ENCODE peak calls at places on chromosome 19, in seven cellular contexts. One of them, this sample, is unnamed.

GRCh38 chr19:18932216-18932841 is 8.7 kb downstream of the HOMER3 start:
- DNase-seq in mucosa of descending colon: peak
- DNase-seq in breast epithelium: no peak
- DNase-seq in HAP-1: peak
- DNase-seq in hepatocyte: peak
- DNase-seq in H7: peak
- DNase-seq in keratinocyte: no peak
- DNase-seq in this sample: peak

GRCh38 chr19:35328851-35329285 is at the start of gene CD22:
- DNase-seq in mucosa of descending colon: no peak
- DNase-seq in breast epithelium: no peak
- DNase-seq in HAP-1: no peak
- DNase-seq in hepatocyte: no peak
- DNase-seq in H7: peak
- DNase-seq in keratinocyte: no peak
- DNase-seq in this sample: no peak

GRCh38 chr19:30168760-30169159 is 203.4 kb upstream of the ZNF536 start:
- DNase-seq in mucosa of descending colon: no peak
- DNase-seq in breast epithelium: no peak
- DNase-seq in HAP-1: no peak
- DNase-seq in hepatocyte: no peak
- DNase-seq in H7: peak
- DNase-seq in keratinocyte: no peak
- DNase-seq in this sample: no peak

GRCh38 chr19:52336976-52337375 is 933 bp downstream of the ZNF610 start:
- DNase-seq in mucosa of descending colon: no peak
- DNase-seq in breast epithelium: no peak
- DNase-seq in HAP-1: no peak
- DNase-seq in hepatocyte: peak
- DNase-seq in H7: no peak
- DNase-seq in keratinocyte: no peak
- DNase-seq in this sample: no peak

GRCh38 chr19:37362733-37363132 is 8.2 kb upstream of the ZNF527 start:
- DNase-seq in mucosa of descending colon: no peak
- DNase-seq in breast epithelium: no peak
- DNase-seq in HAP-1: no peak
- DNase-seq in hepatocyte: no peak
- DNase-seq in H7: peak
- DNase-seq in keratinocyte: no peak
- DNase-seq in this sample: no peak

GRCh38 chr19:30312582-30313352 is 59.4 kb upstream of the ZNF536 start:
- DNase-seq in mucosa of descending colon: no peak
- DNase-seq in breast epithelium: no peak
- DNase-seq in HAP-1: no peak
- DNase-seq in hepatocyte: no peak
- DNase-seq in H7: peak
- DNase-seq in keratinocyte: no peak
- DNase-seq in this sample: no peak

GRCh38 chr19:48461982-48462655 is 6.7 kb downstream of the KCNJ14 start:
- DNase-seq in mucosa of descending colon: no peak
- DNase-seq in breast epithelium: no peak
- DNase-seq in HAP-1: no peak
- DNase-seq in hepatocyte: no peak
- DNase-seq in H7: peak
- DNase-seq in keratinocyte: no peak
- DNase-seq in this sample: no peak

GRCh38 chr19:15469513-15470297 is 5.4 kb upstream of the RASAL3 start:
- DNase-seq in mucosa of descending colon: no peak
- DNase-seq in breast epithelium: no peak
- DNase-seq in HAP-1: no peak
- DNase-seq in hepatocyte: no peak
- DNase-seq in H7: peak
- DNase-seq in keratinocyte: no peak
- DNase-seq in this sample: no peak

GRCh38 chr19:3670796-3671679 is 29.2 kb downstream of the PIP5K1C start:
- DNase-seq in mucosa of descending colon: peak
- DNase-seq in breast epithelium: peak
- DNase-seq in HAP-1: no peak
- DNase-seq in hepatocyte: peak
- DNase-seq in H7: peak
- DNase-seq in keratinocyte: no peak
- DNase-seq in this sample: peak

GRCh38 chr19:33047422-33047821 is 17.3 kb downstream of the RHPN2 start:
- DNase-seq in mucosa of descending colon: peak
- DNase-seq in breast epithelium: peak
- DNase-seq in HAP-1: no peak
- DNase-seq in hepatocyte: peak
- DNase-seq in H7: peak
- DNase-seq in keratinocyte: peak
- DNase-seq in this sample: no peak

GRCh38 chr19:10836478-10837325 is 690 bp upstream of the TMED1 start:
- DNase-seq in mucosa of descending colon: peak
- DNase-seq in breast epithelium: no peak
- DNase-seq in HAP-1: no peak
- DNase-seq in hepatocyte: peak
- DNase-seq in H7: no peak
- DNase-seq in keratinocyte: peak
- DNase-seq in this sample: peak

GRCh38 chr19:48964205-48965032 is 690 bp upstream of the FTL start:
- DNase-seq in mucosa of descending colon: peak
- DNase-seq in breast epithelium: no peak
- DNase-seq in HAP-1: no peak
- DNase-seq in hepatocyte: peak
- DNase-seq in H7: no peak
- DNase-seq in keratinocyte: no peak
- DNase-seq in this sample: no peak

GRCh38 chr19:11534538-11534937 is 4.1 kb upstream of the CNN1 start:
- DNase-seq in mucosa of descending colon: no peak
- DNase-seq in breast epithelium: no peak
- DNase-seq in HAP-1: no peak
- DNase-seq in hepatocyte: no peak
- DNase-seq in H7: no peak
- DNase-seq in keratinocyte: no peak
- DNase-seq in this sample: no peak

GRCh38 chr19:19111967-19112580 is 26.2 kb downstream of the TMEM161A start:
- DNase-seq in mucosa of descending colon: no peak
- DNase-seq in breast epithelium: no peak
- DNase-seq in HAP-1: no peak
- DNase-seq in hepatocyte: no peak
- DNase-seq in H7: peak
- DNase-seq in keratinocyte: no peak
- DNase-seq in this sample: no peak

GRCh38 chr19:57068921-57069697 is 50.7 kb upstream of the USP29 start:
- DNase-seq in mucosa of descending colon: no peak
- DNase-seq in breast epithelium: no peak
- DNase-seq in HAP-1: no peak
- DNase-seq in hepatocyte: no peak
- DNase-seq in H7: peak
- DNase-seq in keratinocyte: no peak
- DNase-seq in this sample: peak

GRCh38 chr19:50486823-50487515 is 10.3 kb upstream of the GARIN5A start:
- DNase-seq in mucosa of descending colon: no peak
- DNase-seq in breast epithelium: no peak
- DNase-seq in HAP-1: no peak
- DNase-seq in hepatocyte: no peak
- DNase-seq in H7: peak
- DNase-seq in keratinocyte: peak
- DNase-seq in this sample: no peak

GRCh38 chr19:45488708-45489107 is 8.1 kb downstream of the RTN2 start:
- DNase-seq in mucosa of descending colon: no peak
- DNase-seq in breast epithelium: no peak
- DNase-seq in HAP-1: no peak
- DNase-seq in hepatocyte: no peak
- DNase-seq in H7: no peak
- DNase-seq in keratinocyte: no peak
- DNase-seq in this sample: no peak

GRCh38 chr19:46622118-46622446 is 2.8 kb downstream of the PTGIR start:
- DNase-seq in mucosa of descending colon: no peak
- DNase-seq in breast epithelium: no peak
- DNase-seq in HAP-1: no peak
- DNase-seq in hepatocyte: no peak
- DNase-seq in H7: no peak
- DNase-seq in keratinocyte: no peak
- DNase-seq in this sample: no peak

GRCh38 chr19:46621191-46622117 is 3.4 kb downstream of the PTGIR start:
- DNase-seq in mucosa of descending colon: no peak
- DNase-seq in breast epithelium: no peak
- DNase-seq in HAP-1: no peak
- DNase-seq in hepatocyte: no peak
- DNase-seq in H7: peak
- DNase-seq in keratinocyte: no peak
- DNase-seq in this sample: no peak

GRCh38 chr19:46618670-46619231 is 6.1 kb downstream of the PTGIR start:
- DNase-seq in mucosa of descending colon: no peak
- DNase-seq in breast epithelium: peak
- DNase-seq in HAP-1: peak
- DNase-seq in hepatocyte: no peak
- DNase-seq in H7: no peak
- DNase-seq in keratinocyte: no peak
- DNase-seq in this sample: no peak

GRCh38 chr19:46620267-46620666 is 4.6 kb downstream of the PTGIR start:
- DNase-seq in mucosa of descending colon: no peak
- DNase-seq in breast epithelium: no peak
- DNase-seq in HAP-1: no peak
- DNase-seq in hepatocyte: no peak
- DNase-seq in H7: no peak
- DNase-seq in keratinocyte: no peak
- DNase-seq in this sample: no peak

GRCh38 chr19:46620716-46621115 is 4.2 kb downstream of the PTGIR start:
- DNase-seq in mucosa of descending colon: no peak
- DNase-seq in breast epithelium: no peak
- DNase-seq in HAP-1: no peak
- DNase-seq in hepatocyte: no peak
- DNase-seq in H7: no peak
- DNase-seq in keratinocyte: no peak
- DNase-seq in this sample: no peak
- H3K4me3 ChIP-seq in mucosa of descending colon: no peak
- H3K4me3 ChIP-seq in breast epithelium: no peak
- H3K4me3 ChIP-seq in HAP-1: no peak
- H3K4me3 ChIP-seq in hepatocyte: no peak
- H3K4me3 ChIP-seq in H7: no peak
- H3K4me3 ChIP-seq in keratinocyte: no peak
- H3K4me3 ChIP-seq in this sample: no peak

GRCh38 chr19:12676928-12677327 is 4.8 kb downstream of the DHPS start:
- DNase-seq in mucosa of descending colon: no peak
- DNase-seq in breast epithelium: no peak
- DNase-seq in HAP-1: no peak
- DNase-seq in hepatocyte: no peak
- DNase-seq in H7: no peak
- DNase-seq in keratinocyte: no peak
- DNase-seq in this sample: no peak

GRCh38 chr19:12675940-12676339 is 5.7 kb downstream of the DHPS start:
- DNase-seq in mucosa of descending colon: no peak
- DNase-seq in breast epithelium: no peak
- DNase-seq in HAP-1: no peak
- DNase-seq in hepatocyte: no peak
- DNase-seq in H7: no peak
- DNase-seq in keratinocyte: no peak
- DNase-seq in this sample: no peak

GRCh38 chr19:12672744-12673143 is 6.1 kb downstream of the WDR83 start:
- DNase-seq in mucosa of descending colon: no peak
- DNase-seq in breast epithelium: no peak
- DNase-seq in HAP-1: no peak
- DNase-seq in hepatocyte: no peak
- DNase-seq in H7: peak
- DNase-seq in keratinocyte: no peak
- DNase-seq in this sample: no peak

GRCh38 chr19:12676384-12676792 is 5.3 kb downstream of the DHPS start:
- DNase-seq in mucosa of descending colon: peak
- DNase-seq in breast epithelium: peak
- DNase-seq in HAP-1: peak
- DNase-seq in hepatocyte: peak
- DNase-seq in H7: peak
- DNase-seq in keratinocyte: peak
- DNase-seq in this sample: peak

DNA sequence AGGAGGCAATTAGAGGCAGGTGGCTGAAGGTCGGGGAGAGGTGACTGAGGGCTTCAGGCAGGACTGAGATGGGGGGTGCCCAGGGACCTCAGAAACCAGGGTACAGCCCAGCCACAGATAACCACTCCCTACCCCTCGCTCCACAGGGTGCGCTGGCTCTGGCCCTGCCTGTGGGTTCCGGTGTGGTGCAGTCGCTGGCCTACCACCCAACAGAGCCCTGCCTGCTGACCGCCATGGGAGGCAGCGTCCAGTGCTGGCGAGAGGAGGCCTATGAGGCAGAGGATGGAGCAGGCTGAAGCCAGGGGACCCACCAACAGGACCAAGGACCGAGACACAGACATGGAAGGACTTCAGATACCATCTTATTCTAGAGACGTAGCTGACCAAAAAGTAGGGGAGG is 6.3 kb downstream of the DHPS start:
- DNase-seq in mucosa of descending colon: no peak
- DNase-seq in breast epithelium: no peak
- DNase-seq in HAP-1: no peak
- DNase-seq in hepatocyte: no peak
- DNase-seq in H7: no peak
- DNase-seq in keratinocyte: no peak
- DNase-seq in this sample: no peak
- H3K4me3 ChIP-seq in mucosa of descending colon: no peak
- H3K4me3 ChIP-seq in breast epithelium: no peak
- H3K4me3 ChIP-seq in HAP-1: no peak
- H3K4me3 ChIP-seq in hepatocyte: no peak
- H3K4me3 ChIP-seq in H7: no peak
- H3K4me3 ChIP-seq in keratinocyte: no peak
- H3K4me3 ChIP-seq in this sample: no peak

DNA sequence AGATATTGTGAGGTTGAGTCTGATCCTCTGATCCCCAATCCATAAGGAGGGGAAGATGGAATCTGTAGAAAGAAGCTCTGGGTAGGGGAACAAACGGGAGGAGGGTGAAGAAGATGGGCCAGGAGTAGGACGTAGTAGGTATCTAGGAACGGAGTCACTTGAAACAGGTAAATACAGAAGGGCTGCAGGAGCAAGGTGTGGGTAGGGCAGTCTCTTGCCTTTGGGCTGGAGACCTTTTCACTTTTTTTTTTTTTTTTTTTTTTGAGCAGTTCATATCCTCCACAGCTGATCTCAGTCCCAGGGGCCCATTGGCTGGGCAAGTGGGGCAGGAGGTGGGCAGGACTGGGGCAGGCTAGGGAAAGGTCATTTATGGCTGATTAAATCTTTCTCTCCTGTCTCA is 1.5 kb downstream of the BCKDHA start:
- DNase-seq in mucosa of descending colon: no peak
- DNase-seq in breast epithelium: no peak
- DNase-seq in HAP-1: no peak
- DNase-seq in hepatocyte: no peak
- DNase-seq in H7: no peak
- DNase-seq in keratinocyte: no peak
- DNase-seq in this sample: no peak
- H3K4me3 ChIP-seq in mucosa of descending colon: no peak
- H3K4me3 ChIP-seq in breast epithelium: no peak
- H3K4me3 ChIP-seq in HAP-1: no peak
- H3K4me3 ChIP-seq in hepatocyte: no peak
- H3K4me3 ChIP-seq in H7: no peak
- H3K4me3 ChIP-seq in keratinocyte: no peak
- H3K4me3 ChIP-seq in this sample: no peak

DNA sequence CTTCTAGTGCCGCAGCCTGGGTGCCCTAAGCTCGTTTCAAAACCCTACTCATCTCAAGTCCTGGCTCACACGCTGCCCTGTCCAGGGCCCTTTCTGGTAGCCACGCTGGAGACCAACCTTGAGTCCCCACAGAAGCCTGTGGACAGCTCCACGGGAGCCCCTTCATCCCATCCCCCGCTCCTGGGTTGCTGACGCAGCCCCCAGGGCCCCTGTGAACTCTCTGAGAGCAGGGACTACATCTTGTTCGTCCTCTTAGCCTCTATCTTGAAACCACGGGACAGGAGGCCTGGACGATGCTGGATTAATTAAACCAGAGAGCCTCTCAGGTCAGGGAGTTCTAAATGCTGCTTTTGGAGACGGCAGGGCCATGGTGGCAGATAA is 7.4 kb downstream of the MLLT1 start:
- DNase-seq in mucosa of descending colon: no peak
- DNase-seq in breast epithelium: no peak
- DNase-seq in HAP-1: no peak
- DNase-seq in hepatocyte: no peak
- DNase-seq in H7: peak
- DNase-seq in keratinocyte: no peak
- DNase-seq in this sample: no peak
- H3K4me3 ChIP-seq in mucosa of descending colon: no peak
- H3K4me3 ChIP-seq in breast epithelium: peak
- H3K4me3 ChIP-seq in HAP-1: no peak
- H3K4me3 ChIP-seq in hepatocyte: no peak
- H3K4me3 ChIP-seq in H7: no peak
- H3K4me3 ChIP-seq in keratinocyte: no peak
- H3K4me3 ChIP-seq in this sample: no peak